ENCODE peak calls at places on chromosomes 16 and 17, in six cellular contexts. Y is ELR; D is cardiac septum; F is occipital lobe; H is stimulated activated CD4-positive, alpha-beta T cell treated with anti-CD3 and anti-CD28 coated beads, TNF-alpha, amount 100 ng/mL, for 48 hours; C is dorsolateral prefrontal cortex. J is an unnamed sample.

GRCh38 chr17:17519886-17520285 is 23.7 kb upstream of the RASD1 start:
- DNase-seq in Y (no peak), D (no peak), F (no peak), H (no peak), C (no peak), J (no peak)

GRCh38 chr16:81467072-81467471 is 22.5 kb downstream of the CMIP start:
- DNase-seq in Y (no peak), D (no peak), F (no peak), H (no peak), C (no peak), J (no peak)

GRCh38 chr17:14356043-14356637 is 55.3 kb downstream of the HS3ST3B1 start:
- DNase-seq in Y (no peak), D (no peak), F (no peak), H (no peak), C (no peak), J (no peak)

GRCh38 chr17:74779948-74780400 is 3.8 kb upstream of the NAT9 start:
- DNase-seq in Y (no peak), D (peak), F (no peak), H (peak), C (no peak), J (no peak)

GRCh38 chr16:69937465-69937951 is 13.6 kb upstream of the CLEC18A start:
- DNase-seq in Y (peak), D (peak), F (peak), H (no peak), C (peak), J (peak)

GRCh38 chr17:36977066-36977465 is 28.3 kb downstream of the AATF start:
- DNase-seq in Y (no peak), D (no peak), F (no peak), H (no peak), C (no peak), J (no peak)

GRCh38 chr17:44606658-44607057 is 49.4 kb downstream of the FZD2 start:
- DNase-seq in Y (no peak), D (no peak), F (no peak), H (no peak), C (no peak), J (no peak)

GRCh38 chr16:85348921-85349334 is 236.7 kb upstream of the CIBAR2 start:
- DNase-seq in Y (no peak), D (no peak), F (no peak), H (no peak), C (no peak), J (no peak)

GRCh38 chr17:4940625-4941021 is 555 bp downstream of the RNF167 start:
- DNase-seq in Y (peak), D (no peak), F (no peak), H (no peak), C (no peak), J (no peak)

GRCh38 chr17:7004398-7005253 is 7.8 kb upstream of the RNASEK start:
- DNase-seq in Y (peak), D (no peak), F (no peak), H (no peak), C (no peak), J (no peak)

GRCh38 chr16:83835972-83836566 is 28.3 kb downstream of the HSBP1 start:
- DNase-seq in Y (peak), D (no peak), F (no peak), H (no peak), C (no peak), J (no peak)

GRCh38 chr17:81309140-81309858 is 14.2 kb upstream of the SLC38A10 start:
- DNase-seq in Y (peak), D (peak), F (no peak), H (no peak), C (peak), J (no peak)

GRCh38 chr17:58415371-58416055 is 1.8 kb downstream of the RNF43 start:
- DNase-seq in Y (no peak), D (no peak), F (no peak), H (no peak), C (no peak), J (no peak)

GRCh38 chr16:22388101-22388644 is 13.8 kb upstream of the CDR2 start:
- DNase-seq in Y (no peak), D (no peak), F (no peak), H (no peak), C (no peak), J (no peak)

GRCh38 chr17:50191070-50192045 is 10.1 kb downstream of the COL1A1 start:
- DNase-seq in Y (no peak), D (no peak), F (no peak), H (no peak), C (no peak), J (no peak)

GRCh38 chr16:17313085-17313611 is 157.6 kb downstream of the XYLT1 start:
- DNase-seq in Y (no peak), D (no peak), F (peak), H (no peak), C (peak), J (peak)

J was measured in amygdala.